ENCODE peak calls at places on chromosomes 11 and 22, in nine cellular contexts. Y is prostate gland, N is RWPE2, V is IMR-90, T is fibroblast of pulmonary artery, I is PC-9, P is suprapubic skin, B is heart left ventricle, R is GM20000. L is an unnamed sample.

GRCh38 chr11:118979434-118979833 is 7.9 kb downstream of the FOXR1 start:
- DNase-seq in I (no peak), N (no peak), P (no peak), V (no peak), B (no peak), R (peak), T (no peak), Y (no peak), L (no peak)

GRCh38 chr11:108647387-108647700 is 17.5 kb upstream of the DDX10 start:
- DNase-seq in R (no peak), P (no peak), N (no peak), V (no peak), I (no peak), Y (no peak), B (no peak), T (no peak), L (no peak)

GRCh38 chr11:128437137-128437536 is 150.2 kb downstream of the ETS1 start:
- DNase-seq in V (peak), P (no peak), I (no peak), Y (no peak), T (peak), N (no peak), B (no peak), R (no peak), L (no peak)

GRCh38 chr22:21818487-21819182 is 48.8 kb downstream of the MAPK1 start:
- DNase-seq in P (no peak), B (no peak), T (no peak), V (no peak), I (no peak), R (no peak), N (no peak), Y (no peak), L (no peak)

GRCh38 chr22:46576556-46577351 is 39.3 kb upstream of the CELSR1 start:
- DNase-seq in R (peak), N (peak), V (peak), B (peak), I (peak), T (peak), P (peak), Y (no peak), L (peak)

GRCh38 chr11:132278801-132279574 is 908.6 kb downstream of the NTM start:
- DNase-seq in B (no peak), P (no peak), T (peak), I (no peak), N (no peak), R (peak), V (peak), Y (no peak), L (no peak)

GRCh38 chr11:94519478-94520084 is 7.3 kb downstream of the C11orf97 start:
- DNase-seq in P (no peak), R (peak), T (peak), B (no peak), Y (no peak), I (no peak), V (peak), N (no peak), L (no peak)

GRCh38 chr11:114044042-114044871 is 15.3 kb upstream of the ZBTB16 start:
- DNase-seq in N (no peak), T (peak), P (no peak), R (no peak), Y (no peak), I (no peak), B (peak), V (no peak), L (no peak)

GRCh38 chr11:30991376-30991775 is 378.2 kb downstream of the DCDC1 start:
- DNase-seq in B (no peak), T (no peak), R (no peak), I (no peak), N (no peak), V (no peak), P (no peak), Y (no peak), L (no peak)

GRCh38 chr11:117498791-117499190 is 171.1 kb downstream of the CEP164 start:
- DNase-seq in V (no peak), Y (no peak), T (no peak), N (no peak), I (no peak), B (no peak), P (no peak), R (no peak), L (no peak)

GRCh38 chr11:28963189-28963588 is 855.0 kb downstream of the METTL15 start:
- DNase-seq in T (peak), N (no peak), P (no peak), I (no peak), B (no peak), R (no peak), Y (no peak), V (peak), L (no peak)

DNA sequence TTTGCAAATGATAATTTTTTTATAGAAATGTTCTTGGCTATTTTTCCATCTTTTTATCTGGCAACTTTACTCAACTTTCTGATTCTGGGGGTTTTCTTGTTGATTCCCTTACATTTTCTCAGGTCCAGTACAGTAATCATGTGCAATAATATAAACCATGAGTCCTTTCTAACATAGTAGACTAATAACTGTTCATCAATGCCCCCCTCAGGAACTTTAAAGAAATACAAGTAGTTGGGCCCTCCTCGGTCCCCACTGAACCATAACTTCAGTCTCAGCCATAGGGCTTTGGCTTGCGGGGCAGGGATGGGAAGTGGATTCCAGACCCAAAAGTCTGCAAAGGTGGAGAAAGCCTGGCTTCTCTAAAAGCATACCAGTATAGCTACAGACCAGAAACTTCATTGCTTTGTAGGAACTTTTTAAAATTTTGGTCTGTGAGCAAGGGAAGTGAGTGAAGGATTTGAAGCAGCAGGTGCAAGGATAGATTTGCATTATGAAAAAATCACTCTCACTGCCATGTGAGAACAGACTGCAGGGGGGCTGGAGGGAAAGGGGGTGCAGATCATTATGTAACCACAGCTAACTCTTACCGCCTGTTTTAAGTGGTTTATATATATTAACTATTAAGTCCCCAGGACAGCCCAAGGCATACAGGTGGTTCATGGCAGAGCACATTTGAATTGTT is 10.5 kb upstream of the TUB start:
- DNase-seq in I (no peak), P (peak), Y (no peak), T (peak), R (peak), V (peak), N (no peak), B (no peak), L (no peak)
- TF ChIP-seq CTCF in I (peak), P (peak), Y (no peak), T (peak), R (no peak), V (peak), N (peak), B (peak), L (peak)

DNA sequence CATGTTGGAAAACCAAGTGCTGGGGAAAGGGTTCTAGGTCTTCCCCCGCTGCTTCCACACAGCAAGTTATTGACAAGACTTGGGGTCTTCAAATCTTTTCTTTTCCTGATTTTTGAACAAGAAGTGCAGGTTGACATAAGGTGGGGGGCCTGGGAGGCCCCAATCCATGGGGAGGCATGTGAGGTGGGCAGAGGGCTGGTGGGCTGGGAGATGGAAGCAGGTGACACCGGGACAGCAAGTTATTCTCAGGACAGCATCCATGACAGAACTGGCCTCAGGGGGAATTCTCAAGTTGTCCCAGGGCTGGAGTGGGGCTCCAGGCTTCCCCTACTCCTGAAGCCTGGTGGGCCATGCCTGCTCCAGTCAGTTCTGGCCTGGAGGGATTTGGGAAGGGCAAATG is 5.5 kb downstream of the FGF19 start:
- DNase-seq in R (no peak), N (no peak), I (no peak), B (no peak), Y (no peak), T (no peak), P (no peak), V (no peak), L (no peak)
- TF ChIP-seq CTCF in R (no peak), N (no peak), I (no peak), B (no peak), Y (no peak), T (no peak), P (no peak), V (no peak), L (no peak)

GRCh38 chr22:20174785-20175596 is 24.1 kb upstream of the CCDC188 start:
- DNase-seq in I (no peak), Y (no peak), B (no peak), N (no peak), R (no peak), P (no peak), V (peak), T (peak), L (no peak)
- TF ChIP-seq CTCF in I (no peak), Y (no peak), B (peak), N (peak), R (no peak), P (no peak), V (peak), T (peak), L (peak)

GRCh38 chr11:12761029-12761428 is 86.8 kb downstream of the TEAD1 start:
- DNase-seq in R (no peak), B (no peak), N (no peak), Y (no peak), V (peak), P (no peak), I (no peak), T (peak), L (no peak)
- TF ChIP-seq CTCF in R (no peak), B (peak), N (peak), Y (no peak), V (peak), P (peak), I (peak), T (peak), L (peak)

DNA sequence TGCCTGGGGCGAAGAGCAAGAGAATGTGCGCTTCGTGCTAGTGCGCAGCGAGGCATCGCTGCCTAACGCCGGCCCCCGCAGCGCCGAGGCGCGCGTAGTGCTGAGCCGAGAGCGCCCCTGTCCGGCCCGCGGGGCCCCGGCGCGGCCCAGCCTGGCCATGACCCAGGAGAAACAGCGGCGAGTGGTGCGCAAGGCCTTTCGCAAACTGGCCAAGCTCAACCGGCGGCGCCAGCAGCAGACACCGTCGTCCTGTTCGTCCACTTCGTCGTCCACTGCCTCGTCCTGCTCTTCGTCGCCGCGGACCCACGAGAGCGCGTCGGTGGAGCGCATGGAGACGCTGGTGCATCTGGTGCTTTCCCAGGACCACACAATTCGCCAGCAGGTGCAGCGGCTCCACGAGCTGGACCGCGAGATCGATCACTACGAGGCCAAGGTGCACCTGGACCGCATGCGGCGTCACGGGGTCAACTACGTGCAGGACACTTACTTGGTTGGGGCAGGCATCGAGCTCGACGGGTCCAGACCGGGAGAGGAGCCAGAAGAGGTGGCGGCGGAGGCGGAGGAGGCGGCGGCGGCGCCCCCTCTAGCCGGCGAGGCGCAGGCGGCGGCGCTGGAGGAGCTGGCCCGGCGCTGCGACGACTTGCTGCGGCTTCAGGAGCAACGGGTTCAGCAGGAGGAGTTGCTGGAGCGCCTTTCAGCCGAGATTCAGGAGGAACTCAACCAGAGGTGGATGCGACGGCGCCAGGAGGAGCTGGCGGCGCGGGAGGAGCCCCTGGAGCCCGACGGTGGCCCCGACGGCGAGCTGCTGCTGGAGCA is 1.0 kb downstream of the RASSF10 start:
- DNase-seq in T (no peak), R (peak), Y (no peak), I (peak), V (peak), P (peak), N (peak), B (no peak), L (peak)
- TF ChIP-seq CTCF in T (no peak), R (no peak), Y (no peak), I (no peak), V (no peak), P (no peak), N (peak), B (no peak), L (no peak)

DNA sequence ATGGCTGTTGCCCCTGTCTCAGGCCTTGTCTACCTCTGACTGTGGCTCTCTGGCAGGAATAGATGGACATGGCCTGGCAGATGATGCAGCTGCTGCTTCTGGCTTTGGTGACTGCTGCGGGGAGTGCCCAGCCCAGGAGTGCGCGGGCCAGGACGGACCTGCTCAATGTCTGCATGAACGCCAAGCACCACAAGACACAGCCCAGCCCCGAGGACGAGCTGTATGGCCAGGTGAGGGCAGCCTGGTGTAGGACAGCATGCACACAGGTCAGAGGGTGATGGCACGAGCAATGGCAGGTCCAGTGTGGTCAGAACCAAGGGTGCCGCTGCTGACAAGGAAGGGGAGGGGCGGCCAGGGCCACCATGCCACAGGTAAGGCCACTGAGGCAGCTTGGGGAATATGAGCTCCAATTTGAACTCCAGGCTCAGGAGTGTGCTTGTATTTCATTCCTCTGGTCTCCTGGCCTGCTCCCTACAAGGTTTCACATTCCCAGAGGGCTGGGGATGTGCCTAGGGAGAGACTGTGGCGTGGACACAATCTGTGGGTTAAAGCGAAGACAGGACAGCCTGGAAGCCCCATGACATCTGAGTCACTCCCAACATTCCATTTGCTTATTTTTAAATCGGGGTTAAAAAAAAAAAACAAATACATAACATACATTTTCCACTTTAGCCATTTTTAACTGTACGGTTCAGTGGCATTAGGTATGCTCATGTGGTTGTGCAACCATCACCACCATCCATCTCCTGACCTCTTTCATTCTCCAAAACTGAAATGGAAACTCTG is 559 bp downstream of the FOLR3 start:
- DNase-seq in V (peak), N (no peak), R (no peak), T (no peak), P (no peak), B (no peak), I (no peak), Y (no peak), L (no peak)
- TF ChIP-seq CTCF in V (no peak), N (no peak), R (no peak), T (no peak), P (no peak), B (no peak), I (no peak), Y (no peak), L (no peak)

DNA sequence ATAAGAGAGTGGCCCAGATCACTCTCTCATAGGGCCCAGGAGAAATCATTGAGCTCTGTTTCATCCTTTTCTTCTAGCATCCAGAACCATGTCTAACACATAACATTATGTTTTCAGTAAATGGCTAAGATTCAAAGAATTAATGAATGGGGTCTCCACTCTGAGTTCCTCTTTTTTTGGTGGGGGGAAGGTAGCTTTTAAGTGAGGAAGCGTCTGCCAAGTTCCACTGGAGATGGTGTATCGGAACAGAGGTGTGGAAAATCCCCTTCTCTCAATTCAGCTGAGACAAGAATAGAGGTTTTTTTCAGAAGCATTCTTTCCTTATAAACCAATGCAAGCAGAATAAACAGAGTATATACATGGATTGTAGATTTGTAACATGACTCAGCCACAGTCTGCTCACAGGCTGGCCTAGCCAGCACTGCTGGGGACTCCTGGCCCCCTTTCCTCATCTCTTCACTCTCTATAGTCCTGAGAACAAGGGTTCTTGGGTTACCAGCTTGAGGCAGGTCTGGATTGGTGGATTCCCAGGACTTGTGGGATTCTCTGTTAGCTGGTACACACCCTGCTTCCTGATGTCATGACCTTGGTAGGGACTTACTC is 97.2 kb downstream of the TRAF6 start:
- DNase-seq in N (no peak), T (peak), I (no peak), P (no peak), B (no peak), V (peak), Y (no peak), R (no peak), L (no peak)
- TF ChIP-seq CTCF in N (no peak), T (no peak), I (no peak), P (no peak), B (no peak), V (no peak), Y (no peak), R (no peak), L (no peak)

GRCh38 chr11:8061555-8062428 is 19.2 kb upstream of the TUB start:
- DNase-seq in N (no peak), Y (no peak), B (no peak), V (no peak), P (peak), R (no peak), T (no peak), I (no peak), L (peak)

GRCh38 chr11:8063319-8063718 is 17.7 kb upstream of the TUB start:
- DNase-seq in V (peak), I (no peak), Y (no peak), R (no peak), B (peak), N (no peak), P (peak), T (peak), L (no peak)

GRCh38 chr11:8060801-8061554 is 20.0 kb upstream of the TUB start:
- DNase-seq in V (peak), T (peak), R (no peak), B (no peak), N (no peak), Y (no peak), P (peak), I (no peak), L (peak)

GRCh38 chr11:8065031-8065430 is 16.0 kb upstream of the TUB start:
- DNase-seq in I (no peak), B (no peak), V (no peak), R (no peak), N (no peak), Y (no peak), P (peak), T (no peak), L (peak)

DNA sequence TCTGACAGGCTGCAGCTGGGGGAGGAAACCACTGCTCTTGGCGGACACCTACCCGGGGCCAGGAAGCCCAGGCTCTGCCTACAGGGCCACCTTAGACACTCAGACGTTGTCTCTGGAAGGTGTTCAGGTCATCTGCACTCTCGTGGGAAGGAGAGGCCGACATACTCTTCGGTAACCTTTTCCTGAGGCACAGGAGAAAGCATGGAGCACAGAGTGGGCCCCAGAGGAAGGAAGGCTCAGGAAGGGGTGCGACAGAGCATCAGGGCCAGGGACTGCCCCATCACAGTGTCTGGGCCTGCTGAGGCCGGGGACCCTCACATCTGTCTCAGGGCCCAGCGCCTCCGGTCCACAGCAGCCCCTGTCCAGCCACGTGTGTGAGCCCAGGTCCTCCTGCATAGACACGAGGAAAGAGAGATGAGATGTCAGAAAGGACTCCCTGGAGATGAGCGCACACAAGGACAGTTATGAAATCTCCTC is 18.2 kb upstream of the TUB start:
- DNase-seq in I (no peak), B (no peak), N (no peak), V (no peak), T (no peak), Y (no peak), P (peak), R (no peak), L (peak)
- TF ChIP-seq CTCF in I (no peak), B (no peak), N (no peak), V (no peak), T (no peak), Y (no peak), P (no peak), R (no peak), L (no peak)

DNA sequence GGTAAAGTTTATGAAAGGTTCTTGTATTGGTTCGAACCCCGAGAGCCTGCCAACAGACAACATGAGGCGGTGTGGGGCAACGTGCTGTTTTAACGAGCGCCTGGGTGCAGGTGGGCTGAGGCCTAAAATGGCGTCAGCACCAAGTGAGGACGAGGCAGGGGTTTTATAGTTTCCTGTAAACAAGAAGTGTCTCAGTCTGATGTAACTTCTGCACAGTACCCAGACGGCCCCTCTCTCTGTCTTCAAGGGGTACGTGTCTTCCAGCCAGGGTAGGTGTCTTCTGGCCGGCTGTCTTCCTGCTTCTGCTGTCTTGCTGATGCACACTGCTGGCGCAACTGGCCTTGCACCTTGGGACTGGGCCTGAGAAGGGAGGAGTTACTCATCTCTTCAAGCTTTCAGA is 2.7 kb downstream of the PPFIBP2 start:
- DNase-seq in R (no peak), Y (no peak), P (no peak), I (no peak), T (no peak), V (no peak), N (no peak), B (no peak), L (no peak)
- TF ChIP-seq CTCF in R (no peak), Y (no peak), P (no peak), I (no peak), T (no peak), V (no peak), N (no peak), B (no peak), L (no peak)